ENCODE peak calls at places on chromosomes 13 and 19, in six cellular contexts. M is upper lobe of left lung, I is suprapubic skin, P is HL-60, L is spleen, D is sigmoid colon. G is an unnamed sample.

GRCh38 chr19:44682807-44683206 is 11.5 kb downstream of the CEACAM19 start:
- DNase-seq in D (no peak), M (no peak), I (no peak), P (no peak), L (no peak), G (no peak)

GRCh38 chr19:7224205-7224833 is 69.9 kb downstream of the INSR start:
- DNase-seq in P (no peak), I (peak), D (peak), M (peak), L (no peak), G (no peak)

GRCh38 chr19:10389863-10390262 is 9.5 kb upstream of the TYK2 start:
- DNase-seq in D (no peak), I (no peak), L (no peak), P (peak), M (no peak), G (no peak)

GRCh38 chr13:33258437-33259193 is 26.9 kb downstream of the STARD13 start:
- DNase-seq in M (no peak), I (no peak), L (no peak), P (no peak), D (no peak), G (no peak)

GRCh38 chr19:9850235-9850959 is 15.3 kb downstream of the PIN1 start:
- DNase-seq in L (no peak), P (no peak), M (no peak), I (no peak), D (no peak), G (no peak)

GRCh38 chr13:25468330-25469178 is 96.8 kb downstream of the ATP8A2 start:
- DNase-seq in P (no peak), M (peak), L (no peak), D (no peak), I (no peak), G (no peak)

GRCh38 chr19:6765738-6766356 is 1.4 kb downstream of the SH2D3A start:
- DNase-seq in I (peak), M (peak), P (peak), L (peak), D (no peak), G (no peak)

GRCh38 chr19:27776524-27776923 is 1436.4 kb downstream of the UQCRFS1 start:
- DNase-seq in I (no peak), P (no peak), D (no peak), M (no peak), L (no peak), G (no peak)

GRCh38 chr13:28922341-28922740 is 102.2 kb downstream of the MTUS2 start:
- DNase-seq in D (no peak), M (no peak), L (no peak), P (no peak), I (no peak), G (no peak)

GRCh38 chr13:35469781-35470380 is 6.6 kb downstream of the MAB21L1 start:
- DNase-seq in M (no peak), I (no peak), L (no peak), P (no peak), D (no peak), G (no peak)

GRCh38 chr19:45824041-45824471 is 8.9 kb upstream of the RSPH6A start:
- DNase-seq in P (no peak), I (no peak), D (no peak), M (no peak), L (no peak), G (no peak)

GRCh38 chr13:51726446-51727185 is 77.3 kb downstream of the DHRS12 start:
- DNase-seq in I (no peak), L (no peak), M (no peak), D (no peak), P (no peak), G (no peak)

GRCh38 chr13:44116562-44117315 is 237.0 kb downstream of the LACC1 start:
- DNase-seq in I (no peak), M (no peak), L (no peak), P (peak), D (no peak), G (peak)

GRCh38 chr13:105627270-105627669 is 908.2 kb downstream of the EFNB2 start:
- DNase-seq in I (no peak), P (no peak), L (no peak), M (no peak), D (no peak), G (no peak)

GRCh38 chr13:110012102-110012739 is 225.8 kb upstream of the IRS2 start:
- DNase-seq in I (no peak), M (no peak), L (no peak), D (no peak), P (no peak), G (no peak)

GRCh38 chr13:29605860-29606526 is 10.5 kb upstream of the SLC7A1 start:
- DNase-seq in L (no peak), I (no peak), M (no peak), P (no peak), D (no peak), G (peak)

GRCh38 chr13:47092202-47092601 is 195.3 kb upstream of the HTR2A start:
- DNase-seq in P (no peak), L (no peak), M (no peak), I (no peak), D (no peak), G (no peak)

GRCh38 chr19:41927810-41928192 is 448 bp downstream of the ERFL start:
- DNase-seq in D (no peak), M (no peak), P (no peak), L (peak), I (no peak), G (no peak)

GRCh38 chr19:6802336-6803035 is 30.0 kb downstream of the VAV1 start:
- DNase-seq in M (peak), P (peak), L (peak), I (no peak), D (peak), G (peak)

GRCh38 chr13:21347753-21348318 is 111.3 kb downstream of the ZDHHC20 start:
- DNase-seq in L (no peak), M (no peak), P (no peak), I (no peak), D (no peak), G (no peak)

GRCh38 chr13:90498816-90499215 is 848.7 kb upstream of the MIR17HG start:
- DNase-seq in I (no peak), D (no peak), M (no peak), P (no peak), L (no peak), G (no peak)

GRCh38 chr13:20610006-20610405 is 43.0 kb downstream of the IFT88 start:
- DNase-seq in D (no peak), P (no peak), I (no peak), L (no peak), M (no peak), G (no peak)

GRCh38 chr19:36401475-36401874 is 17.0 kb downstream of the ZFP82 start:
- DNase-seq in I (no peak), D (no peak), L (no peak), M (no peak), P (no peak), G (no peak)

GRCh38 chr13:44313674-44314073 is 60.0 kb upstream of the SERP2 start:
- DNase-seq in D (no peak), M (no peak), L (no peak), I (no peak), P (no peak), G (no peak)

GRCh38 chr19:29805026-29805925 is 6.5 kb upstream of the CCNE1 start:
- DNase-seq in M (no peak), L (peak), D (no peak), I (no peak), P (no peak), G (no peak)

GRCh38 chr13:20230913-20231838 is 943 bp downstream of the GJB6 start:
- DNase-seq in P (peak), L (no peak), I (no peak), M (no peak), D (no peak), G (peak)

GRCh38 chr13:24931450-24932217 is 164.3 kb upstream of the PABPC3 start:
- DNase-seq in M (no peak), I (no peak), D (no peak), P (no peak), L (no peak), G (no peak)

GRCh38 chr13:33940898-33941297 is 122.9 kb downstream of the RFC3 start:
- DNase-seq in M (no peak), I (no peak), P (no peak), D (no peak), L (no peak), G (no peak)

DNA sequence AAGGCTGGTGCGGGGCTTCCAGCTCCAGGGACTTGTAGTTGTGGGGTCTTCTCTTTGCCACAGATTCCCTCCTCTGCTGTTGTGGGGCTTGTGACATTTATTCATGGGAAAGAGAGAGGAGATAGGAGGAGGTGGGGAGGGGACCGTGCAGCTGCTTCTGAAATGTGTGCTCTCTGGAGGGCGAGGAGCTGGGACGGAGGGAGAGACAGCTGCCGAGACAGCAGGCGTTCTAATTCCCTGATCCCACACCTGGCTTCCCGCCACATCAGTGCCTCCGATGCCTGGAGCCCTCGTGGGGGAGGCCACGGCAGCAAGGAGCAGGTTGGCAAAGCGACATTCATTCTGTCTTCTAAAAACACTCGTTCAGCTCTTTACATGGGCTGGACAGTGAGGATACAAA is 164.4 kb downstream of the USP12 start:
- DNase-seq in L (peak), I (no peak), P (no peak), D (peak), M (peak), G (no peak)
- TF ChIP-seq POLR2AphosphoS5 in L (no peak), I (no peak), P (no peak), D (no peak), M (no peak), G (no peak)

DNA sequence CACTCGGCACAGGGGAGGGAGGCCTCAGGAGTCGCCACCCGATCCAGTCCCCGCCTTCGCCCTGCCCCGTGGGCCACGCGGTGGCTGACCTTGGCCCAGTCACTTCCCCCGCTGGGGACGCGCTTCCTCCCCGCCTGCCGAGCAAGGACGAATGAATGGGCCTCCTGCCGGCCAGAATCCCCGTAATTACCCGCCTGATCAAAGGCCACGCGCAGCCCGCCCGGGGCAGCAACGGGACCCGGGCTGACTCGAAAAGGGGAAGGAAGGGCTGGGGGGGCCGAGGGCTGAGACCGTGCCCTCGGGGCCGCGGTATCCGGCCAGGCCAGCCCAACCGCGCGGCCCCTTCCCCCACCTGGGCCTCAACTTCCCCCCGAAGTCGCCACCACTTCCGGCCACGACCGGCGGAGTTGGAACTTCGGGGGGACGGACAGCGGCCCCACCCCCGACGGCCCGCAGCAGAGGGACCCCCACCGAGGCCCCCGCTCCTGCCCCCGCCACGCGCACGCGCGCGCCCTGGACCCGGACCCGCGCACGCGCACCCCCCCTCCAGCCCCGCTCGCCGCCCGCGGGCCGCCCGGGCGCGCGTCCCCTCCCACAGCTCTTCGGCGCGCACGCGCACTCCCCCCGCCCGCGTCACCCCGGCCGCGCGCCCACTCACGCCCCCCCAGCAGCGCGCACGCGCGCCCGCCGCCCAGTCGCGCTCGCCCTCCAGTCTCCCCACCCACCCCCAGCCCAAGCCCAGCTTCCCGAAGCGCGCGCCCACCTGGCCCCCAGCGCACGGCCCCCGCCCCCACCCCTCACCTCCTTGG is 520 bp downstream of the ZNF787 start:
- DNase-seq in D (peak), L (peak), I (peak), M (peak), P (peak), G (no peak)
- TF ChIP-seq POLR2AphosphoS5 in D (peak), L (peak), I (peak), M (peak), P (peak), G (peak)

GRCh38 chr13:37869756-37870488 is at the start of gene TRPC4:
- DNase-seq in L (peak), I (peak), M (peak), D (peak), P (no peak), G (no peak)

GRCh38 chr13:37868691-37869505 is 674 bp downstream of the TRPC4 start:
- DNase-seq in M (no peak), D (no peak), L (no peak), I (no peak), P (no peak), G (no peak)

GRCh38 chr13:37869506-37869755 is 141 bp downstream of the TRPC4 start:
- DNase-seq in D (no peak), I (no peak), P (no peak), M (no peak), L (no peak), G (no peak)

GRCh38 chr13:37870895-37871550 is 1.5 kb upstream of the TRPC4 start:
- DNase-seq in L (no peak), M (no peak), P (no peak), I (no peak), D (no peak), G (no peak)

GRCh38 chr13:37870489-37870845 is 895 bp upstream of the TRPC4 start:
- DNase-seq in P (no peak), D (no peak), L (no peak), M (no peak), I (no peak), G (no peak)
- TF ChIP-seq POLR2AphosphoS5 in P (no peak), D (no peak), L (no peak), M (no peak), I (no peak), G (no peak)

GRCh38 chr13:61204025-61204424 is 211.6 kb downstream of the PCDH20 start:
- DNase-seq in P (no peak), L (no peak), I (no peak), M (no peak), D (no peak), G (no peak)

DNA sequence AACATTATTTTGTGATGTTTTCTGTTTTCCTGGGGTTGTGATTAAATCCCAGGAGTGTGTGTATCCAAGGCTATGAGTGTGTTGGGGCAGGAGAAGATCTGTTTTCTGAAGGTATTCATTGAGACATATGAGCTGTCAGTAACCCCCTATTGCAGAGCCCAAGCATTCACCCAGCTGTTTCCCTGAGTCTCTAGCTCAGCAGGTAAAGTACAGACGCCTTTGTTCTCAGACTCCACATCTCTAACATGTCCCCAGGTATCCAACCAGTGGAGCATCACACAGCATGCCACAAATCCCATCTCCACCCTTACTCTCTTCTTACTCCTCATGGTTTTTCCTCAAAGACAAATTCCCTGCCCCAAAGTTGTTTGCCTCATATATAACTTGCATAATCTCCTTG is 213.6 kb downstream of the PCDH20 start:
- DNase-seq in M (no peak), P (no peak), D (no peak), I (no peak), L (no peak), G (no peak)
- TF ChIP-seq POLR2AphosphoS5 in M (no peak), P (no peak), D (no peak), I (no peak), L (no peak), G (no peak)

DNA sequence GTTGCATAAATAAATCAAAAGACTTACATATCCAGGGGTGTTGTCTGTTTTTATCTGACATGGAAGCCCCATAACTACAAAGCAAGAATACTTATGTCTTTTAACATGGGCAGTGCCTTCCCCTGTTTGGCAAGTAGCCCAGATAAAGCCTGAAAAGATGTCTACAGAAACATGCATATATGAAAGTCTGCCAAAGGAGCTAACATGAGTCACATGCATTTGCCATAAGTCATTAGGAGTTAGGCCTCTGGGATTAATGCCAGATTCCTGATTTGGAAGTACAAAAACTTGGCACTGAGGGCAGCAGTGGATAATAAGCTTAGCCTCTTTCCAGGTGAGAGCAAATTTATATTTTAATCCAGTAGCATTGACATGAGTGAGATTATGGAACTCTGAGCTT is 62.0 kb downstream of the ZNF737 start:
- DNase-seq in M (no peak), D (no peak), I (no peak), P (no peak), L (no peak), G (no peak)
- TF ChIP-seq POLR2AphosphoS5 in M (no peak), D (no peak), I (no peak), P (no peak), L (no peak), G (peak)

GRCh38 chr13:113585828-113586355 is 1.3 kb downstream of the TFDP1 start:
- DNase-seq in L (peak), D (peak), M (no peak), P (no peak), I (peak), G (peak)
- TF ChIP-seq POLR2AphosphoS5 in L (no peak), D (no peak), M (no peak), P (no peak), I (no peak), G (no peak)

DNA sequence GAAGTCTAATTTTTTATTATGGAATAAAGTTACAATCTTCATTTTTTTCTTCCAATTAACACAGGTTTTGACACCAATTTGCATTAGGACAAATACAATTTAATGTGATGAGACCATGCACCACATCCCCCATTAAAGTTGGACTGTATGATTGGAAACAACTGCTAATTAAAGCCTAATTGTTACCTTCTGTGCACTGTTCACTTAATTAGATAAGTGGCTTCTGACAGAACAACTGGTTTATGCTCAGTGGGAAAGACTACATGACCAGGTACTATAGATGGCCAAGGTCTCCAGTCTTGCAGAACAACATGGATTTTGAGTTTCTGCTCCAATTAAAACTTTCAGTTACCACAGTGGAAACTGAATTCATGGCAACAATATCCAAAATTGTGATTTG is 198.1 kb downstream of the FGF14 start:
- DNase-seq in L (no peak), D (no peak), P (no peak), M (no peak), I (no peak), G (no peak)
- TF ChIP-seq POLR2AphosphoS5 in L (no peak), D (no peak), P (no peak), M (no peak), I (no peak), G (no peak)

GRCh38 chr19:47704024-47704423 is 9.2 kb upstream of the EHD2 start:
- DNase-seq in I (no peak), L (no peak), D (no peak), M (no peak), P (no peak), G (no peak)
- TF ChIP-seq POLR2AphosphoS5 in I (no peak), L (no peak), D (peak), M (no peak), P (no peak), G (no peak)

GRCh38 chr19:49869484-49870308 is 2.3 kb upstream of the PNKP start:
- DNase-seq in D (peak), L (peak), P (peak), M (peak), I (peak), G (peak)
- TF ChIP-seq POLR2AphosphoS5 in D (peak), L (peak), P (peak), M (peak), I (peak), G (no peak)

G was measured in esophagus muscularis mucosa.